ENCODE peak calls at places on chromosomes 6 and 20, in ten cellular contexts. A is CD8-positive, alpha-beta T cell; G is NCI-H2081; D is T-helper 1 cell; W is RWPE1; F is mucosa of gallbladder; S is GM13976; O is anterior cingulate cortex; I is activated CD4-positive, alpha-beta T cell treated with anti-CD3 and anti-CD28 coated beads, Interleukin-2, amount 50 U/mL, for 1 hour; R is GM12865. B is an unnamed sample.

GRCh38 chr20:48493966-48494365 is 333.8 kb downstream of the PREX1 start:
- DNase-seq in A (no peak), G (no peak), D (no peak), W (no peak), F (no peak), S (no peak), O (no peak), I (no peak), R (no peak), B (no peak)

GRCh38 chr20:9507544-9508239 is 6.7 kb upstream of the LAMP5 start:
- DNase-seq in A (no peak), G (no peak), D (no peak), W (no peak), F (no peak), S (peak; percentile 27), O (no peak), I (no peak), R (no peak), B (no peak)

GRCh38 chr6:108807928-108808327 is 40.3 kb upstream of the ARMC2 start:
- DNase-seq in A (no peak), G (no peak), D (no peak), W (no peak), F (no peak), S (no peak), O (no peak), I (no peak), R (no peak), B (no peak)

GRCh38 chr20:571754-572331 is 28.3 kb upstream of the CSNK2A1 start:
- DNase-seq in A (no peak), G (no peak), D (no peak), W (no peak), F (peak; percentile 58), S (no peak), O (no peak), I (no peak), R (no peak), B (no peak)

GRCh38 chr6:44307217-44307616 is 5.9 kb downstream of the AARS2 start:
- DNase-seq in A (no peak), G (no peak), D (no peak), W (no peak), F (no peak), S (no peak), O (no peak), I (no peak), R (no peak), B (no peak)

GRCh38 chr6:64084201-64084663 is 448.6 kb downstream of the PHF3 start:
- DNase-seq in A (no peak), G (no peak), D (no peak), W (no peak), F (no peak), S (no peak), O (no peak), I (no peak), R (no peak), B (no peak)

GRCh38 chr6:85576479-85576878 is 17.2 kb downstream of the SNX14 start:
- DNase-seq in A (no peak), G (no peak), D (no peak), W (no peak), F (no peak), S (no peak), O (no peak), I (no peak), R (no peak), B (no peak)

GRCh38 chr6:97465877-97466710 is 183.1 kb upstream of the MMS22L start:
- DNase-seq in A (no peak), G (no peak), D (no peak), W (no peak), F (no peak), S (no peak), O (no peak), I (no peak), R (no peak), B (no peak)

GRCh38 chr6:83592770-83593394 is 80.5 kb downstream of the PRSS35 start:
- DNase-seq in A (no peak), G (no peak), D (no peak), W (peak; percentile 13), F (no peak), S (peak; percentile 51), O (no peak), I (no peak), R (peak; percentile 74), B (peak; percentile 72)